ENCODE peak calls at places on chromosome 21, in ten cellular contexts. B is IMR-90, G is neuronal stem cell, S is colonic mucosa, M is mesendoderm, Z is PC-3, L is fibroblast of lung, V is keratinocyte, R is Karpas-422, Q is HepG2. E is an unnamed sample.

GRCh38 chr21:33686386-33686785 is 44.1 kb downstream of the ITSN1 start:
- DNase-seq in Z (no peak), S (no peak), G (no peak), L (no peak), Q (no peak), R (no peak), B (no peak), M (no peak), V (no peak), E (no peak)

GRCh38 chr21:38267136-38267535 is 10.3 kb downstream of the KCNJ15 start:
- DNase-seq in L (no peak), G (no peak), S (no peak), B (no peak), Q (no peak), R (peak), M (no peak), V (no peak), Z (no peak), E (no peak)

GRCh38 chr21:32524010-32524719 is 61.2 kb downstream of the TCP10L start:
- DNase-seq in R (no peak), L (peak), M (peak), B (peak), G (no peak), Q (no peak), V (no peak), S (no peak), Z (no peak), E (peak)

GRCh38 chr21:38343691-38344090 is 86.9 kb downstream of the KCNJ15 start:
- DNase-seq in Z (peak), R (no peak), Q (no peak), G (no peak), V (no peak), M (no peak), B (peak), S (no peak), L (peak), E (no peak)

GRCh38 chr21:20997633-20998455 is at the start of gene NCAM2:
- DNase-seq in V (no peak), Q (peak), R (no peak), Z (peak), S (peak), L (peak), M (peak), B (peak), G (peak), E (peak)

GRCh38 chr21:20661745-20662470 is 336.3 kb upstream of the NCAM2 start:
- DNase-seq in S (no peak), L (no peak), B (no peak), M (peak), Z (no peak), V (no peak), G (peak), R (no peak), Q (no peak), E (peak)

GRCh38 chr21:17045214-17045835 is 467.5 kb upstream of the CXADR start:
- DNase-seq in Z (peak), V (no peak), Q (no peak), G (no peak), R (peak), S (no peak), M (peak), B (peak), L (peak), E (no peak)

GRCh38 chr21:29064850-29065481 is 8.5 kb downstream of the CCT8 start:
- DNase-seq in G (no peak), L (no peak), Q (no peak), V (no peak), S (no peak), Z (no peak), B (no peak), R (no peak), M (no peak), E (no peak)

GRCh38 chr21:26389971-26390641 is 183.0 kb downstream of the CYYR1 start:
- DNase-seq in Z (peak), M (peak), V (peak), L (peak), G (no peak), Q (no peak), R (no peak), B (peak), S (no peak), E (no peak)

GRCh38 chr21:45992311-45993209 is 11.0 kb downstream of the COL6A1 start:
- DNase-seq in M (no peak), Q (no peak), L (no peak), V (no peak), B (no peak), Z (no peak), G (no peak), S (peak), R (no peak), E (no peak)

GRCh38 chr21:33212159-33212851 is 17.4 kb upstream of the IFNAR2 start:
- DNase-seq in L (peak), G (no peak), M (peak), Z (no peak), S (no peak), V (peak), R (no peak), B (peak), Q (no peak), E (no peak)

GRCh38 chr21:26659181-26659580 is 86.1 kb upstream of the CYYR1 start:
- DNase-seq in Q (no peak), M (peak), L (peak), G (no peak), V (peak), S (no peak), B (no peak), Z (no peak), R (no peak), E (no peak)

GRCh38 chr21:28325618-28326017 is 667.1 kb downstream of the LTN1 start:
- DNase-seq in B (no peak), S (no peak), L (no peak), M (peak), Z (peak), V (peak), G (no peak), Q (no peak), R (no peak), E (peak)

GRCh38 chr21:10418649-10419048 is 102.7 kb upstream of the TPTE start:
- DNase-seq in Q (no peak), Z (no peak), L (no peak), S (no peak), R (peak), M (no peak), G (no peak), B (no peak), V (no peak), E (no peak)
- H3K4me3 ChIP-seq in Q (no peak), Z (no peak), L (no peak), S (no peak), R (no peak), M (no peak), G (no peak), B (no peak), V (no peak), E (no peak)

GRCh38 chr21:15000076-15000475 is 64.7 kb downstream of the NRIP1 start:
- DNase-seq in L (peak), V (no peak), Z (peak), M (no peak), B (peak), S (no peak), R (no peak), G (no peak), Q (no peak), E (no peak)
- H3K9ac ChIP-seq in L (no peak), V (no peak), Z (no peak), M (no peak), B (peak), S (no peak), R (no peak), G (no peak), Q (no peak), E (no peak)

DNA sequence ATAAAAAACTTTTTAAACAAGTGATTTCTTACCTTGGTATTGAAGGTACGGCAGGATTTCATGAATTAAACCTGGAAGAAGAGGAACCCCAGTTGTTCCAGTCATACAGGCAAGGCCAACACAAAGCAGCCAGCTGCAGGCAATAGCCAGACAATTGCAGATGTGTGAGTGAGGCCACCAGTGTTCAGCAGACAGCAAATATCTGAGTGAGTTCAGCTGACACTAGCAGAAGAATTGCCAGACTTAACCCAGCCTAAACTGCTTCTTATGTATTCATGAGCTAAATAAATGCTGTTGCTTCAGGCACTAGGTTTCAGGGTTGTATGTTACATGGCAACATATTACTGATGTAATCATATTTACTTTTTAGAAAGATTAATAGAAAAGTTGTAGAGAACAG is 129.9 kb upstream of the CHODL start:
- DNase-seq in B (no peak), G (no peak), V (no peak), L (no peak), S (no peak), M (no peak), R (no peak), Q (no peak), Z (no peak), E (no peak)
- H3K4me3 ChIP-seq in B (no peak), G (no peak), V (no peak), L (no peak), S (no peak), M (no peak), R (no peak), Q (no peak), Z (no peak), E (no peak)

DNA sequence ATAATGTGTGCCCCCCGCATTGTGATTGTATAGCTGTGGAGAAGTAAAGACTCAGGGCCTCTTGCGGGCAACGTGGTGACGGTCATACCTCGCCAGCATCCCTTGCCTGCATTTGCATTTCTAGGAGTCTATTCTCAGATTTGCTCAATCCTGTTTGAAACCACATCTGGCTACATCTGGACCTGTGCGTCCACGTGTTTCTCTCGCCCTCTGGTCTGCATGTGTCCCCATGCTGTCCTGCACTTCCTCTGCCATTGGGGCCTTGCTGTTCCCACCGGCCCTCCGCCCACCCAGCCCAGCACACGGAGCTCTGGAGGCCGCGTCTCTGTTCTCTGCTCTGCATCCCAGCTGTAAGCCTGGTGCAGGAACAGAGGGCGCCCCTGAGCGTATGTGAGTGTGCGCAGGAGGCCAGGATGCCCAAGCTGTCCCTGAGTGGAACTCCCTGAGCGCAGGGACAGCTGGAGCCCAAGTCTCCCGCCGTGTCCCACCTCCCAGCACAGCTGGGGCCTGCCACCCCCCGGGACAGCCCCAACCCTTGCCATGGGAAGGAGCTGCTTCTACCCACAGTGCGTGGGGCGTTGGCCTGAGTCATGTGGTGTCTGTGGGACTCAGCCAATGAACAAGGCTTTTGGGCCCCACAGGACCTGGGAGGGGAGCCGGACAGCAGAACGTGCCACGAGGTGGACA is 1.6 kb downstream of the KRTAP10-2 start:
- DNase-seq in R (no peak), V (no peak), B (no peak), Z (no peak), Q (no peak), M (no peak), S (no peak), G (no peak), L (no peak), E (no peak)
- H3K9ac ChIP-seq in R (no peak), V (no peak), B (no peak), Z (no peak), Q (no peak), M (no peak), S (no peak), G (no peak), L (no peak), E (no peak)

GRCh38 chr21:42515708-42516502 is 2.3 kb downstream of the SLC37A1 start:
- DNase-seq in R (no peak), V (no peak), S (peak), B (no peak), M (no peak), L (no peak), Q (no peak), Z (peak), G (no peak), E (no peak)
- H3K4me3 ChIP-seq in R (peak), V (no peak), S (peak), B (no peak), M (no peak), L (no peak), Q (no peak), Z (peak), G (no peak), E (no peak)

GRCh38 chr21:43726686-43727570 is 8.0 kb downstream of the PDXK start:
- DNase-seq in L (no peak), B (no peak), R (no peak), S (no peak), V (no peak), M (no peak), Z (no peak), G (no peak), Q (no peak), E (no peak)
- H3K9ac ChIP-seq in L (no peak), B (peak), R (peak), S (no peak), V (no peak), M (no peak), Z (no peak), G (peak), Q (peak), E (no peak)

GRCh38 chr21:42405064-42406059 is 1.7 kb downstream of the UBASH3A start:
- DNase-seq in Z (no peak), Q (no peak), L (no peak), G (no peak), S (no peak), M (no peak), V (no peak), R (no peak), B (no peak), E (no peak)
- H3K4me3 ChIP-seq in Z (no peak), Q (no peak), L (no peak), G (no peak), S (peak), M (no peak), V (no peak), R (no peak), B (no peak), E (no peak)

GRCh38 chr21:41426656-41427311 is 745 bp downstream of the MX1 start:
- DNase-seq in R (peak), V (no peak), S (no peak), Q (no peak), G (no peak), M (no peak), Z (no peak), L (no peak), B (no peak), E (no peak)

GRCh38 chr21:41428311-41428710 is 2.3 kb downstream of the MX1 start:
- DNase-seq in G (no peak), M (no peak), L (no peak), V (no peak), S (no peak), R (no peak), Z (no peak), Q (no peak), B (no peak), E (no peak)

GRCh38 chr21:41427556-41427955 is 1.5 kb downstream of the MX1 start:
- DNase-seq in B (no peak), M (no peak), S (no peak), V (no peak), G (no peak), L (no peak), Q (no peak), R (no peak), Z (no peak), E (no peak)

GRCh38 chr21:41425954-41426655 is at the start of gene MX1:
- DNase-seq in B (peak), Z (peak), G (no peak), R (peak), V (peak), Q (peak), S (peak), M (peak), L (peak), E (no peak)

DNA sequence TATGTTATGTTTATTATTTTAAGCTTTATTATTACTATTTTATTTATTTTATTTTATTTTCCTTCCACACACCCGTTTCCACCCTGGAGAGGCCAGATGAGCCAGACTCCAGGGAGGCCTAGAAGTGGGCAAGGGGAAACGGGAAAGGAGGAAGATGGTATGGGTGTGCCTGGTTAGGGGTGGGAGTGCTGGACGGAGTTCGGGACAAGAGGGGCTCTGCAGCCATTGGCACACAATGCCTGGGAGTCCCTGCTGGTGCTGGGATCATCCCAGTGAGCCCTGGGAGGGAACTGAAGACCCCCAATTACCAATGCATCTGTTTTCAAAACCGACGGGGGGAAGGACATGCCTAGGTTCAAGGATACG is 468 bp upstream of the MX1 start:
- DNase-seq in S (no peak), L (no peak), V (no peak), B (no peak), Q (no peak), R (no peak), Z (no peak), M (no peak), G (no peak), E (no peak)
- H3K9ac ChIP-seq in S (peak), L (peak), V (peak), B (no peak), Q (peak), R (peak), Z (peak), M (no peak), G (no peak), E (peak)

GRCh38 chr21:41715649-41716321 is 51.1 kb downstream of the RIPK4 start:
- DNase-seq in Z (peak), G (no peak), Q (peak), L (no peak), M (peak), R (no peak), B (no peak), S (peak), V (peak), E (peak)
- H3K4me3 ChIP-seq in Z (no peak), G (no peak), Q (peak), L (no peak), M (no peak), R (no peak), B (no peak), S (no peak), V (no peak), E (no peak)

DNA sequence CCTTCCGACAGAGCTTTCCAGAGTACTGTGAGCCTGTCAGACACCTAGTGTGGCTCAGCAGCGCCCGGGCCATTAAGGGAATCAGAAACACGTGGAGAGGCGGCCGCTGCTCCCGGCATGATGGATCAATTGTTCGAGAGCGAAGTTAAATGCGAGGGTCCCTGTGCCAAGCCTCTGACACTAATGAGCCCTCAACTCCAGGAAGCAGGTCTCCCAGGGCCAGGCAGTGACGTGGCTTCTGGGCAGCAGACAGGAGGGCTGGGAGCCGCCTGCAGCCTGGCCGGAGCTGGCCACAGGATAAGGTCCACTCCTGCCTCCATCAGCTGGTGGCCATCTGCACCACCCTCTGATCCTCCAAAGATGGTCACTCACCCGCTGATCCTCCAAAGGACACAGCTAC is 67.5 kb upstream of the CLDN14 start:
- DNase-seq in Q (no peak), G (no peak), Z (no peak), R (no peak), L (no peak), M (no peak), B (no peak), V (no peak), S (no peak), E (no peak)
- H3K9ac ChIP-seq in Q (no peak), G (no peak), Z (no peak), R (no peak), L (no peak), M (no peak), B (no peak), V (no peak), S (no peak), E (no peak)